ENCODE peak calls at places on chromosomes 2 and 18, in four cellular contexts. One of them, this sample, is unnamed.

GRCh38 chr2:26363323-26363722 is 16.7 kb upstream of the ADGRF3 start:
- DNase-seq in thoracic aorta: no peak
- DNase-seq in GM23338: no peak
- DNase-seq in fibroblast of lung: peak
- DNase-seq in this sample: peak

GRCh38 chr2:236972491-236973379 is 113.0 kb upstream of the COPS8 start:
- DNase-seq in GM23338: peak
- DNase-seq in fibroblast of lung: peak
- DNase-seq in thoracic aorta: no peak
- DNase-seq in this sample: peak

GRCh38 chr2:204110250-204111183 is 174.0 kb downstream of the ICOS start:
- DNase-seq in fibroblast of lung: peak
- DNase-seq in thoracic aorta: no peak
- DNase-seq in GM23338: no peak
- DNase-seq in this sample: no peak

GRCh38 chr2:71716697-71717624 is 263.6 kb downstream of the DYSF start:
- DNase-seq in thoracic aorta: peak
- DNase-seq in GM23338: no peak
- DNase-seq in fibroblast of lung: peak
- DNase-seq in this sample: peak

GRCh38 chr2:208183526-208183925 is 6.3 kb downstream of the C2orf80 start:
- DNase-seq in GM23338: peak
- DNase-seq in thoracic aorta: no peak
- DNase-seq in fibroblast of lung: no peak
- DNase-seq in this sample: no peak

GRCh38 chr2:238791345-238791744 is 56.5 kb upstream of the TWIST2 start:
- DNase-seq in thoracic aorta: no peak
- DNase-seq in GM23338: no peak
- DNase-seq in fibroblast of lung: no peak
- DNase-seq in this sample: no peak

GRCh38 chr18:50424877-50425690 is 50.2 kb downstream of the SKA1 start:
- DNase-seq in thoracic aorta: no peak
- DNase-seq in GM23338: no peak
- DNase-seq in fibroblast of lung: peak
- DNase-seq in this sample: peak

GRCh38 chr2:170878061-170878460 is 51.0 kb upstream of the GORASP2 start:
- DNase-seq in thoracic aorta: no peak
- DNase-seq in fibroblast of lung: no peak
- DNase-seq in GM23338: no peak
- DNase-seq in this sample: peak

GRCh38 chr2:156434461-156435291 is 1.5 kb upstream of the GPD2 start:
- DNase-seq in thoracic aorta: no peak
- DNase-seq in fibroblast of lung: no peak
- DNase-seq in GM23338: no peak
- DNase-seq in this sample: peak

GRCh38 chr18:78699516-78699915 is 280.1 kb upstream of the SALL3 start:
- DNase-seq in thoracic aorta: no peak
- DNase-seq in fibroblast of lung: no peak
- DNase-seq in GM23338: no peak
- DNase-seq in this sample: no peak

DNA sequence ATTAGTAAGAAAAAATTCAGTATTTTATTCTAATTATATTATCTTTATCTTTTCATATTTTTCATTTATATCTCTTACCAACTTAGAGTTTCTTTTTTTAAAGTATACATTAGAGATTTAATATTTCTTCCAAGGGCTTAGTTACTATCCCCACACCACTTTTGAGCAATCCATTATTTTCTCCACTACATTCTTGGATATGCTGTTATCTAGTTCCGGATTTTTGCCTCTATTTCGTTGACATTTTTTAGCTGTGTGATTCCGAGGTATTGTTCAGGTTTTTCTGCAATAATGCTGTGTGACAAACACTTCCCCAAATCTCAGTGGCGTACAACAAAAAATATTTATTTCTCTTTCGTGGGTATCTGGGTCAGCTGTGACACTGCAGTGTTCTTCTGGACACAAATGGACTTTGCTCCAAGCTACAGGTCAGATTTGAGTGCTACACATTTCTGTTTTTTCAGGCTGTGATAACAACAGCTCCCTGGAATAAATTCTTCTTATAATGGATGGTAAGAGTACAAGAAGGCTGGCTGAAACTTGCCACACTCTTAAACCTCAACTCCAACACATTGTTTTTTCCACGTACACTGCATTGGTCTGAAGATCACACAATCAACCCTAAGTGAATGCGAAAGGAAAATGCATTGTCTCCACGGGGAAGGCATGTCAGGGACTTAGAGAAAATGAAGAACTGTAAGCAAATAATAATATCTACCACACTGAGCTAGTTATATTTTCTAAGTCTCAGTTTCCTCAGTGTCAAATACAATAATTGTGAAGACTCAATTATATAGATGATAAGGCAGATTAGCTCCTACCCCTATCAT is 50.9 kb upstream of the PSMD14 start:
- DNase-seq in thoracic aorta: no peak
- DNase-seq in GM23338: no peak
- DNase-seq in fibroblast of lung: no peak
- DNase-seq in this sample: no peak
- H3K4me3 ChIP-seq in thoracic aorta: no peak
- H3K4me3 ChIP-seq in GM23338: no peak
- H3K4me3 ChIP-seq in fibroblast of lung: no peak
- H3K4me3 ChIP-seq in this sample: no peak

GRCh38 chr18:2959341-2959740 is 53.6 kb downstream of the LPIN2 start:
- DNase-seq in thoracic aorta: no peak
- DNase-seq in GM23338: no peak
- DNase-seq in fibroblast of lung: no peak
- DNase-seq in this sample: no peak

GRCh38 chr18:2958819-2959298 is 54.1 kb downstream of the LPIN2 start:
- DNase-seq in thoracic aorta: no peak
- DNase-seq in GM23338: no peak
- DNase-seq in fibroblast of lung: peak
- DNase-seq in this sample: peak

GRCh38 chr18:2963048-2963447 is 49.9 kb downstream of the LPIN2 start:
- DNase-seq in thoracic aorta: no peak
- DNase-seq in fibroblast of lung: no peak
- DNase-seq in GM23338: no peak
- DNase-seq in this sample: no peak

GRCh38 chr18:2961828-2962227 is 51.1 kb downstream of the LPIN2 start:
- DNase-seq in thoracic aorta: no peak
- DNase-seq in GM23338: no peak
- DNase-seq in fibroblast of lung: peak
- DNase-seq in this sample: peak

GRCh38 chr18:2960983-2961696 is 51.8 kb downstream of the LPIN2 start:
- DNase-seq in thoracic aorta: no peak
- DNase-seq in GM23338: no peak
- DNase-seq in fibroblast of lung: peak
- DNase-seq in this sample: no peak
- H3K4me3 ChIP-seq in thoracic aorta: peak
- H3K4me3 ChIP-seq in GM23338: no peak
- H3K4me3 ChIP-seq in fibroblast of lung: peak
- H3K4me3 ChIP-seq in this sample: no peak

GRCh38 chr2:232908695-232909094 is 38.6 kb downstream of the SNORC start:
- DNase-seq in GM23338: no peak
- DNase-seq in thoracic aorta: no peak
- DNase-seq in fibroblast of lung: no peak
- DNase-seq in this sample: peak
- H3K4me3 ChIP-seq in GM23338: no peak
- H3K4me3 ChIP-seq in thoracic aorta: no peak
- H3K4me3 ChIP-seq in fibroblast of lung: no peak
- H3K4me3 ChIP-seq in this sample: no peak

GRCh38 chr2:157748371-157749132 is 119.9 kb upstream of the ACVR1C start:
- DNase-seq in GM23338: no peak
- DNase-seq in thoracic aorta: no peak
- DNase-seq in fibroblast of lung: no peak
- DNase-seq in this sample: no peak
- H3K4me3 ChIP-seq in GM23338: no peak
- H3K4me3 ChIP-seq in thoracic aorta: no peak
- H3K4me3 ChIP-seq in fibroblast of lung: no peak
- H3K4me3 ChIP-seq in this sample: no peak

GRCh38 chr2:105405291-105405690 is 6.4 kb upstream of the FHL2 start:
- DNase-seq in thoracic aorta: no peak
- DNase-seq in GM23338: no peak
- DNase-seq in fibroblast of lung: peak
- DNase-seq in this sample: peak
- H3K4me3 ChIP-seq in thoracic aorta: no peak
- H3K4me3 ChIP-seq in GM23338: no peak
- H3K4me3 ChIP-seq in fibroblast of lung: no peak
- H3K4me3 ChIP-seq in this sample: no peak

DNA sequence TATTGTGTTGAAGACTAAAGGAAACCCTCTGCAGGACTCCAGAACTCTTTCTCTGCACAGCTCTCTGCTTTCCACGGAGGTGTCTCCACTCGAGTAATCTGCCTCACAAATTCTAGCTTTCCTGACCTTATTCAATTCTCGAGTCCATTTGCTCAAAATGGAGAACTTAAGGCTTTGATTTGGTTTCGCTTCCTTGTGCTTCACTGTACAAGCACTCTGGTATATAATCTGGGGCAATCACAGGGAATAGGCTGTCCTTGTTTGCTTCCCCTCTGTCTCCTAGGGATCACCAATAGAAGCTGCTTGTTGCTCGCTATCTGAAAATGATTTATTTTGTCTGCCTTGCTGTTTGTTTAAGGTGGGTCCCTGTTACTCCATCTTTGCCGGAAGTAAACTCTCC is 129.1 kb upstream of the DOCK10 start:
- DNase-seq in GM23338: no peak
- DNase-seq in fibroblast of lung: no peak
- DNase-seq in thoracic aorta: no peak
- DNase-seq in this sample: no peak
- H3K4me3 ChIP-seq in GM23338: no peak
- H3K4me3 ChIP-seq in fibroblast of lung: no peak
- H3K4me3 ChIP-seq in thoracic aorta: no peak
- H3K4me3 ChIP-seq in this sample: no peak

GRCh38 chr2:31193806-31194205 is 23.5 kb downstream of the CAPN14 start:
- DNase-seq in GM23338: peak
- DNase-seq in fibroblast of lung: no peak
- DNase-seq in thoracic aorta: no peak
- DNase-seq in this sample: no peak
- H3K4me3 ChIP-seq in GM23338: no peak
- H3K4me3 ChIP-seq in fibroblast of lung: no peak
- H3K4me3 ChIP-seq in thoracic aorta: no peak
- H3K4me3 ChIP-seq in this sample: no peak

This sample was measured in fibroblast of the aortic adventitia.